ENCODE peak calls at places on chromosomes 16 and 17, in six cellular contexts. A is GM12892, Z is K562, E is HepG2, O is SK-N-SH, F is H1. B is an unnamed sample.

GRCh38 chr17:7478276-7479138 is 924 bp downstream of the ZBTB4 start:
- DNase-seq in E (no peak), A (peak), F (peak), O (peak), Z (peak), B (peak)

GRCh38 chr16:59950431-59950830 is 1216.3 kb upstream of the GOT2 start:
- DNase-seq in E (no peak), A (no peak), F (no peak), Z (no peak), O (no peak), B (no peak)

GRCh38 chr17:17740627-17741237 is 59.5 kb downstream of the RAI1 start:
- DNase-seq in E (no peak), A (no peak), F (no peak), O (no peak), Z (no peak), B (no peak)

GRCh38 chr17:71163121-71163812 is 957.6 kb upstream of the SOX9 start:
- DNase-seq in A (no peak), O (no peak), Z (no peak), E (no peak), F (no peak), B (no peak)

GRCh38 chr16:381788-382717 is at the start of gene PGAP6:
- DNase-seq in E (no peak), A (peak), Z (peak), O (peak), F (peak), B (peak)

GRCh38 chr17:6862822-6863221 is 31.3 kb upstream of the TEKT1 start:
- DNase-seq in Z (no peak), F (no peak), E (no peak), A (no peak), O (no peak), B (no peak)

GRCh38 chr17:62188713-62189112 is 123.6 kb upstream of the MED13 start:
- DNase-seq in A (no peak), F (no peak), Z (peak), O (no peak), E (peak), B (no peak)

GRCh38 chr17:42456223-42457106 is 2.2 kb upstream of the ATP6V0A1 start:
- DNase-seq in A (no peak), F (no peak), E (no peak), Z (peak), O (no peak), B (no peak)

GRCh38 chr16:81610144-81610842 is 165.7 kb downstream of the CMIP start:
- DNase-seq in E (no peak), Z (no peak), F (no peak), O (peak), A (no peak), B (no peak)
- TF ChIP-seq TAF1 in E (no peak), Z (no peak), F (no peak), O (no peak), A (no peak), B (no peak)

DNA sequence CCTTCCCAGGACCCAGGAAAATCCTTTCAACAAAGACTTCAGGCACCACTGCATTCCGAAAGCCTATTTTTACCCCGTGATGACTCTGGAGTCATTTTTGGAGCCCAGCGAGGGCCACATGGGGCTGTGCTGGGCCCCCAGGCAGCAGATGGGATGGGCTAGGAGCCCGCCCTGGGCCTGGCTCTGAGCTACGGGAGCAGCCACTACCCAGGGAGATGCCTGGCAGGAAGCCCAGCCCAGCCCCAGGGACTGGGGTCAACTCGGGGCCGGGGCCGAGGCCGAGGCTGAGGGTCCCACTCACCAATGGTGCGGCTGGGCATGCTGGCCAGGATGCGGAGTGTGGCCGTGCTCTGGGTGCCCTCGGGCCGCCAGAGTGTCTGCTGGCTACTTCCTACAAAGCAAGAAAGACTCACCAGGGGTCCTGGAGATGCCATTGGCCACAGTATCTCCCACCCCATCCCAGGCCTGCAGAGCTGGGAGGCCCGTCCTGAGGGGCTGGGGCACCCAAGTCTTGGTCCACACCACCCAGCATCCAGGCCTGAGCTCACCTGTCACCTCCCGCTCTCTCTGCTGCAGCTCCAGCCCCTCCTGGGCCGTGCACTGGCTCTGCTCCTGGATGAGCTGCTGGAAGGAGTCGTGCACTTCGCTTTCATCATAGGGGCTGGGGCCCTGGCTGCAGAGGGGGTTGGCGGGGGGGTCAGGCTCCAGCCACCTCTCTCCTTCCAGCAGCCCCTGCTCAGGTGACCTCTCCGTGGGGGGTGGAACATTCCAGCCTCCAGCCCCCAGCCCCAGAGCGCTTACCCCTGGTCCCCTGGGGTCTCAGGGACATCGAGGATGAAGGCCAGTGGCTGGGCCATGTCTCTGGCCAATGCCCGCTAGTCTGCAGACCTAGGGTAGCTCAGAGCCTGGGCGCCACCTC is 2.3 kb downstream of the TMC6 start:
- DNase-seq in E (no peak), A (no peak), O (peak), F (no peak), Z (no peak), B (no peak)
- TF ChIP-seq TAF1 in E (no peak), A (no peak), O (no peak), F (no peak), Z (no peak), B (no peak)

GRCh38 chr17:52027081-52027480 is 131.4 kb downstream of the CA10 start:
- DNase-seq in E (no peak), Z (no peak), O (no peak), F (no peak), A (no peak), B (no peak)

GRCh38 chr17:52030096-52030495 is 128.4 kb downstream of the CA10 start:
- DNase-seq in F (no peak), A (no peak), O (peak), Z (no peak), E (no peak), B (no peak)

GRCh38 chr17:52025231-52025630 is 133.3 kb downstream of the CA10 start:
- DNase-seq in E (no peak), Z (no peak), O (no peak), A (no peak), F (no peak), B (no peak)

GRCh38 chr17:52026075-52026474 is 132.4 kb downstream of the CA10 start:
- DNase-seq in Z (no peak), A (no peak), F (no peak), E (no peak), O (no peak), B (no peak)

GRCh38 chr17:52027620-52028019 is 130.9 kb downstream of the CA10 start:
- DNase-seq in O (no peak), Z (no peak), E (no peak), F (no peak), A (no peak), B (no peak)
- TF ChIP-seq TAF1 in O (no peak), Z (no peak), E (no peak), F (no peak), A (no peak), B (no peak)

DNA sequence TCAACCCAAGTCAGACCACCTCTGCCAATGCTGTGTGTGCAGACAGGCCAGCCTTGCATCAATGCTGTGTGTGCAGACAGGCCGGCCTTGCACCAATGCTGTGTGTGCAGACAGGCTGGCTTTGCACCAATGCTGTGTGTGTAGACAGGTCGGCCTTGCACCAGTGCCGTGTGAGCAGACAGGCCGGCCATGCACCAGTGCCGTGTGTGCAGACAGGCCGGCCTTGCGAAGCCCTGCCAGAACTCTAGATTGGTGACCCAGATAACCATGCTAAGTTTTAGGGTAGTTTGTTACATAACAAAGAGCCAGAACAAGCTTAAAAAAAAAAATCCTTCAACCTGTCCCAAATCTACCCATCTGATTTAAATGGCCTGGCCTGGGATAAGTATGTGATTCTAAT is 54.3 kb downstream of the ELAC2 start:
- DNase-seq in Z (no peak), E (no peak), F (no peak), O (no peak), A (no peak), B (no peak)
- TF ChIP-seq TAF1 in Z (no peak), E (no peak), F (no peak), O (no peak), A (no peak), B (no peak)

DNA sequence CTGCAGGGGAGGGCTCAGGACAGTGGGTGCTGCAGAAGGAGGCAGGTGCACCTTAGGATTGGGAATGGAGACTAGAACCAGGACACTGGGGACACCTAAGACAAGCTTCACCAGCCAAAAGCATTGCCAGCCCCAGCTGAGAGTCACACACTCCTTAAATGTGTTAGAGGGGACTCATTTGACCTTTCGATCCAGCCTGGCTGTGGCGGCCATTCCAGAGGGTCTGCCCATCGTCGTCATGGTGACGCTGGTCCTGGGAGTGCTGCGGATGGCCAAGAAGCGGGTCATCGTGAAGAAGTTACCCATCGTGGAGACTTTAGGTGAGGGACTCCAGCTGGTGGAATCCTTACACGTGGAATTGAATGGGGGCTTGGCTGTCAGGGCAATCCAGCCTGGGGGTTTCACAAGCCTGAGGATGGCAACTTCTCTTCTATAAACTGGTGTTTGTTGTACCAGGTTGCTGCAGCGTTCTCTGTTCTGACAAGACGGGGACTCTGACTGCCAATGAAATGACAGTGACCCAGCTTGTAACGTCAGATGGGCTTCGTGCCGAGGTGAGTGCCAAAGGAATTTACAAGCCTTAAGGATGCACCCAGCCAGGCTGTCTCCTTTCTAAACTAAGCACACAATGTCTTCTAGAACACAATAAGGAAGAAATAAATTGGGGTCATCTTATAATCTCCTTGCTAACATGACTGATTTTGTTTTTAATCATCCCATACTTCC is 65.3 kb downstream of the MEAK7 start:
- DNase-seq in A (no peak), O (no peak), E (no peak), F (no peak), Z (no peak), B (no peak)
- TF ChIP-seq TAF1 in A (no peak), O (no peak), E (no peak), F (no peak), Z (no peak), B (no peak)

DNA sequence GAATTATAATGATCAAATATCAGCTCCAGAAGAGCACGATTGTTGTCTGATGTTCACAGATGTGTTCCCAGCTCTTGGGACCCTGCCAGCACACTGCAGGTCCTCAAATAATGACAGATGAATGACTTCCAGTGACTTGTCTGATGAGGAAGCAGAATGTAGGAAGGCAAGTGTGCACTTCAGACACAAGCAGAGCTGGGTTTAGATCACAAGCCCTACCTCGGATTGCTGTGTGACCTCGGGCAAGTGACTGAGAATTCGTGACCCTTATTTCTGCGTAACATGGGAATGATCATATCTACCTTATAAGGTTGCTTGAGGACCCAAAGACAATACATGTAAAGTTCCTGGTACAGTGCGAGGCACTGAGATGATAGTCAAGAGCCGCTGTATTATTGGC is 182.2 kb downstream of the ABCC12 start:
- DNase-seq in E (no peak), F (no peak), O (no peak), A (no peak), Z (no peak), B (no peak)
- TF ChIP-seq TAF1 in E (no peak), F (no peak), O (no peak), A (no peak), Z (no peak), B (no peak)

DNA sequence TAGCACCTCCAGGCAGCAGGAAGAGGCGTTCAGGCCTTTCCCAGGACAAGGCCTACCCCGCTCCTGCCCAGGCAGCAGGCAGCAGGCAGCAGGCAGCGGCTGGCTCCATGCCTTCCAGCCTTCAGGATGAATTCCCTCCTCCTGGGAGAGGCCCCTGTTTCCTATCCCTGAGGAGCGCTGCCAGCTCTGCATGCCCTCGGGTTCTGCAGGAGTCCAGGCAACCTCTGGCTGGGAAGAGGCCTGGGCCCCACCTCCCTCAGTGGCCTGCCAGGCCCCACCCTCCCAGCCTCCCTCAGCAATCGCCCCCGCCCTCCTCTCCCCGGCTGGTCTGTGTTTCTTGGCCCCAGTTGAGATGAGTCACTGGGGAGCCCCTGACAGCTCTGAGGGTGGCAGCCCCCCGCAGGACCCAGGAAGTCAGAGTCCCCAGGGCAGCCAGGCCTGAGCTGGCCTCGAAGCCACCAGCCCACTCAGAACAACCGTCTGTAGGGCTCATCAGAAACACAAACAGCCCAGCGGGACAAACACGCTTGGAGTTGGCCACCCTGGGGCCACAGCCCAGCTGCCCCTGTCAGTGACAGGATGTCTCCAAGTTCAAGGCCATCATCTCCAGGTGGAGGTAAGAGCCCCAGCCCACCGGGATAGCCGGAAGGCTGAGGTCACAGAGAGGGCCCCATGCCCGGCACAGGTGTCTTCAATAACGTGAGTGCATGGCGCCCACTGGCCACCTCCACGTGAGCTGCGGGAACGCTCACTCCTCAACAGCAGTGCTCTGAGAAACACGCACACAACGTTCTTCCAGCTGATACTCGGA is 39.5 kb upstream of the CIBAR2 start:
- DNase-seq in E (no peak), O (peak), A (peak), Z (peak), F (no peak), B (no peak)
- TF ChIP-seq TAF1 in E (peak), O (peak), A (no peak), Z (no peak), F (no peak), B (no peak)

GRCh38 chr16:57607676-57608461 is 20.6 kb upstream of the ADGRG1 start:
- DNase-seq in Z (no peak), E (no peak), F (no peak), O (no peak), A (no peak), B (no peak)
- TF ChIP-seq TAF1 in Z (no peak), E (no peak), F (no peak), O (no peak), A (no peak), B (no peak)

DNA sequence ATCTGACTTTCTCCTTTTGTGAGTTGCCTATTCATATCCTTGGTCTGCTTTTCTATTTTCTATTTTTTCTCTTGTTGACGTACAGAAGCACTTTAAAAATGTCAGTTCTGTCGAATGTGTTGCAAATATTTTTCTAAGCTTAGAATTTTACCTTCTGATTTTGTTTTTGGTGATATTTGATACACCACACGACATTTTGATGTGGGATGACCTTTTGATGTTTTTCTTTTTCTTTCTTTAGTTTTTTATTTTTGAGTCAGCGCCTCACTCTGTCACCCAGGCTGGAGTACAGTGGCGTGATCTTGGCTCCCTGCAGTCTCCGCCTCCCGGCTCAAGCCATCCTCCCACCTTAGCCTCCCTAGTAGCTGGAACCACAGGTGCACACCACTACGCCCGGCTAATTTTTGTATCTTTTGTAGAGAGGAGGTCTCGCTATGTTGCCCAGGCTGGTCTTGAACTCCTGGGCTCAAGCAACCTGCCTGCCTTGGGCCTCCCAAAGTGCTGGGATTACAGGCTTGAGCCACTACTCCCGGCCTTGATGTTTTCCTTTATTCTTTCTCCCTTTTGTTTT is 39.6 kb downstream of the WSB1 start:
- DNase-seq in E (no peak), Z (no peak), O (no peak), F (no peak), A (no peak), B (no peak)
- TF ChIP-seq TAF1 in E (no peak), Z (no peak), O (no peak), F (no peak), A (no peak), B (no peak)

GRCh38 chr16:8751481-8752311 is 45.7 kb downstream of the TMEM186 start:
- DNase-seq in A (no peak), F (no peak), Z (no peak), O (no peak), E (peak), B (no peak)
- TF ChIP-seq TAF1 in A (no peak), F (no peak), Z (no peak), O (no peak), E (no peak), B (no peak)

B was measured in GM12891.